ENCODE peak calls at places on chromosomes 4 and X, in six cellular contexts. One of them, this sample, is unnamed.

GRCh38 chr4:159787901-159788300 is 685.0 kb downstream of the RAPGEF2 start:
- DNase-seq in PC-9: no peak
- DNase-seq in endothelial cell of umbilical vein: no peak
- DNase-seq in mammary epithelial cell: peak; percentile 89
- DNase-seq in GM12878: no peak
- DNase-seq in HCT116: no peak
- DNase-seq in this sample: peak; percentile 60

GRCh38 chr4:118034061-118034785 is at the start of gene NDST3:
- DNase-seq in mammary epithelial cell: peak; percentile 61
- DNase-seq in PC-9: peak; percentile 58
- DNase-seq in HCT116: peak; percentile 71
- DNase-seq in endothelial cell of umbilical vein: peak; percentile 62
- DNase-seq in GM12878: no peak
- DNase-seq in this sample: peak; percentile 89

GRCh38 chr4:153497091-153497531 is 31.0 kb downstream of the TMEM131L start:
- DNase-seq in endothelial cell of umbilical vein: peak; percentile 43
- DNase-seq in PC-9: peak; percentile 73
- DNase-seq in HCT116: no peak
- DNase-seq in mammary epithelial cell: peak; percentile 84
- DNase-seq in GM12878: no peak
- DNase-seq in this sample: no peak

GRCh38 chr4:133129237-133129636 is 19.9 kb upstream of the PCDH10 start:
- DNase-seq in mammary epithelial cell: no peak
- DNase-seq in endothelial cell of umbilical vein: no peak
- DNase-seq in HCT116: no peak
- DNase-seq in GM12878: no peak
- DNase-seq in PC-9: no peak
- DNase-seq in this sample: no peak

GRCh38 chrX:118644378-118644777 is 83.0 kb upstream of the IL13RA1 start:
- DNase-seq in endothelial cell of umbilical vein: peak; percentile 59
- DNase-seq in PC-9: peak; percentile 63
- DNase-seq in HCT116: peak; percentile 40
- DNase-seq in GM12878: no peak
- DNase-seq in mammary epithelial cell: peak; percentile 23
- DNase-seq in this sample: peak; percentile 54

GRCh38 chrX:20653070-20653469 is 386.4 kb upstream of the RPS6KA3 start:
- DNase-seq in mammary epithelial cell: peak; percentile 41
- DNase-seq in GM12878: no peak
- DNase-seq in HCT116: no peak
- DNase-seq in endothelial cell of umbilical vein: no peak
- DNase-seq in PC-9: no peak
- DNase-seq in this sample: no peak

GRCh38 chr4:57291911-57292310 is 181.7 kb upstream of the IGFBP7 start:
- DNase-seq in HCT116: no peak
- DNase-seq in mammary epithelial cell: peak; percentile 61
- DNase-seq in PC-9: no peak
- DNase-seq in GM12878: no peak
- DNase-seq in endothelial cell of umbilical vein: no peak
- DNase-seq in this sample: no peak

GRCh38 chr4:120754590-120754989 is 167.9 kb downstream of the PRDM5 start:
- DNase-seq in GM12878: no peak
- DNase-seq in PC-9: no peak
- DNase-seq in mammary epithelial cell: no peak
- DNase-seq in endothelial cell of umbilical vein: no peak
- DNase-seq in HCT116: no peak
- DNase-seq in this sample: no peak

GRCh38 chr4:39568805-39569204 is 41.6 kb upstream of the UGDH start:
- DNase-seq in endothelial cell of umbilical vein: no peak
- DNase-seq in PC-9: peak; percentile 81
- DNase-seq in GM12878: peak; percentile 31
- DNase-seq in HCT116: no peak
- DNase-seq in mammary epithelial cell: peak; percentile 48
- DNase-seq in this sample: no peak

GRCh38 chr4:143352052-143352451 is 15.4 kb downstream of the GAB1 start:
- DNase-seq in PC-9: peak; percentile 75
- DNase-seq in HCT116: no peak
- DNase-seq in GM12878: no peak
- DNase-seq in endothelial cell of umbilical vein: peak; percentile 92
- DNase-seq in mammary epithelial cell: no peak
- DNase-seq in this sample: no peak

GRCh38 chrX:38108364-38108763 is 102.0 kb downstream of the SYTL5 start:
- DNase-seq in endothelial cell of umbilical vein: peak; percentile 43
- DNase-seq in HCT116: no peak
- DNase-seq in PC-9: no peak
- DNase-seq in mammary epithelial cell: no peak
- DNase-seq in GM12878: no peak
- DNase-seq in this sample: no peak

GRCh38 chrX:69014200-69014599 is 151.1 kb downstream of the PJA1 start:
- DNase-seq in HCT116: no peak
- DNase-seq in mammary epithelial cell: peak; percentile 17
- DNase-seq in GM12878: no peak
- DNase-seq in PC-9: no peak
- DNase-seq in endothelial cell of umbilical vein: no peak
- DNase-seq in this sample: no peak

GRCh38 chrX:23857935-23858334 is 49.8 kb downstream of the APOO start:
- DNase-seq in PC-9: no peak
- DNase-seq in GM12878: no peak
- DNase-seq in mammary epithelial cell: no peak
- DNase-seq in HCT116: no peak
- DNase-seq in endothelial cell of umbilical vein: no peak
- DNase-seq in this sample: no peak

GRCh38 chr4:38024203-38024504 is 64.0 kb downstream of the PTTG2 start:
- DNase-seq in GM12878: no peak
- DNase-seq in PC-9: no peak
- DNase-seq in mammary epithelial cell: no peak
- DNase-seq in HCT116: no peak
- DNase-seq in endothelial cell of umbilical vein: no peak
- DNase-seq in this sample: no peak

GRCh38 chrX:78708171-78708570 is 39.3 kb upstream of the LPAR4 start:
- DNase-seq in mammary epithelial cell: peak; percentile 10
- DNase-seq in HCT116: no peak
- DNase-seq in endothelial cell of umbilical vein: peak; percentile 33
- DNase-seq in GM12878: no peak
- DNase-seq in PC-9: no peak
- DNase-seq in this sample: peak; percentile 57

GRCh38 chr4:185995665-185996064 is 73.3 kb upstream of the TLR3 start:
- DNase-seq in PC-9: no peak
- DNase-seq in GM12878: no peak
- DNase-seq in endothelial cell of umbilical vein: no peak
- DNase-seq in HCT116: no peak
- DNase-seq in mammary epithelial cell: no peak
- DNase-seq in this sample: no peak

GRCh38 chr4:88706574-88706973 is 8.9 kb upstream of the NAP1L5 start:
- DNase-seq in GM12878: no peak
- DNase-seq in endothelial cell of umbilical vein: peak; percentile 67
- DNase-seq in mammary epithelial cell: peak; percentile 26
- DNase-seq in HCT116: no peak
- DNase-seq in PC-9: no peak
- DNase-seq in this sample: peak; percentile 69

GRCh38 chrX:102067966-102068723 is 57.3 kb upstream of the TCEAL2 start:
- DNase-seq in endothelial cell of umbilical vein: peak; percentile 17
- DNase-seq in HCT116: no peak
- DNase-seq in PC-9: no peak
- DNase-seq in GM12878: peak; percentile 1
- DNase-seq in mammary epithelial cell: peak; percentile 6
- DNase-seq in this sample: peak; percentile 43

GRCh38 chr4:168408620-168409019 is 71.7 kb downstream of the DDX60L start:
- DNase-seq in endothelial cell of umbilical vein: peak; percentile 97
- DNase-seq in mammary epithelial cell: peak; percentile 88
- DNase-seq in GM12878: no peak
- DNase-seq in HCT116: peak; percentile 27
- DNase-seq in PC-9: no peak
- DNase-seq in this sample: peak; percentile 76

GRCh38 chrX:30065226-30065625 is 150.1 kb upstream of the MAGEB2 start:
- DNase-seq in endothelial cell of umbilical vein: peak; percentile 0
- DNase-seq in GM12878: no peak
- DNase-seq in mammary epithelial cell: no peak
- DNase-seq in HCT116: no peak
- DNase-seq in PC-9: no peak
- DNase-seq in this sample: no peak

GRCh38 chr4:105060628-105061027 is 86.0 kb upstream of the TET2 start:
- DNase-seq in mammary epithelial cell: peak; percentile 61
- DNase-seq in HCT116: no peak
- DNase-seq in PC-9: no peak
- DNase-seq in endothelial cell of umbilical vein: no peak
- DNase-seq in GM12878: peak; percentile 98
- DNase-seq in this sample: no peak

GRCh38 chr4:14180983-14181601 is 553.6 kb upstream of the BOD1L1 start:
- DNase-seq in HCT116: no peak
- DNase-seq in endothelial cell of umbilical vein: peak; percentile 89
- DNase-seq in PC-9: peak; percentile 95
- DNase-seq in mammary epithelial cell: no peak
- DNase-seq in GM12878: no peak
- DNase-seq in this sample: no peak

GRCh38 chr4:8046925-8047541 is 107.4 kb upstream of the AFAP1 start:
- DNase-seq in PC-9: no peak
- DNase-seq in HCT116: no peak
- DNase-seq in mammary epithelial cell: no peak
- DNase-seq in endothelial cell of umbilical vein: no peak
- DNase-seq in GM12878: no peak
- DNase-seq in this sample: no peak

GRCh38 chrX:131792789-131793462 is 230.2 kb upstream of the STK26 start:
- DNase-seq in GM12878: peak; percentile 90
- DNase-seq in endothelial cell of umbilical vein: no peak
- DNase-seq in HCT116: no peak
- DNase-seq in PC-9: no peak
- DNase-seq in mammary epithelial cell: peak; percentile 84
- DNase-seq in this sample: peak; percentile 91

GRCh38 chr4:15778191-15778741 is at the start of gene CD38:
- DNase-seq in endothelial cell of umbilical vein: no peak
- DNase-seq in PC-9: no peak
- DNase-seq in GM12878: peak; percentile 67
- DNase-seq in mammary epithelial cell: no peak
- DNase-seq in HCT116: no peak
- DNase-seq in this sample: peak; percentile 5
- TF ChIP-seq EZH2 in endothelial cell of umbilical vein: peak; percentile 76
- TF ChIP-seq EZH2 in PC-9: no peak
- TF ChIP-seq EZH2 in GM12878: no peak
- TF ChIP-seq EZH2 in mammary epithelial cell: no peak
- TF ChIP-seq EZH2 in HCT116: no peak
- TF ChIP-seq EZH2 in this sample: no peak

GRCh38 chr4:22129454-22130075 is 181.0 kb upstream of the KCNIP4 start:
- DNase-seq in PC-9: no peak
- DNase-seq in HCT116: peak; percentile 7
- DNase-seq in GM12878: no peak
- DNase-seq in mammary epithelial cell: peak; percentile 41
- DNase-seq in endothelial cell of umbilical vein: no peak
- DNase-seq in this sample: peak; percentile 37
- TF ChIP-seq CTCF in PC-9: peak; percentile 64
- TF ChIP-seq CTCF in HCT116: peak; percentile 66
- TF ChIP-seq CTCF in GM12878: peak; percentile 14
- TF ChIP-seq CTCF in mammary epithelial cell: peak; percentile 82
- TF ChIP-seq CTCF in endothelial cell of umbilical vein: peak; percentile 8
- TF ChIP-seq CTCF in this sample: peak; percentile 56

GRCh38 chr4:173506780-173507211 is 23.2 kb downstream of the HAND2 start:
- DNase-seq in endothelial cell of umbilical vein: no peak
- DNase-seq in mammary epithelial cell: no peak
- DNase-seq in PC-9: no peak
- DNase-seq in HCT116: no peak
- DNase-seq in GM12878: no peak
- DNase-seq in this sample: no peak
- TF ChIP-seq EZH2 in endothelial cell of umbilical vein: peak; percentile 91
- TF ChIP-seq EZH2 in mammary epithelial cell: no peak
- TF ChIP-seq EZH2 in PC-9: no peak
- TF ChIP-seq EZH2 in HCT116: no peak
- TF ChIP-seq EZH2 in GM12878: no peak
- TF ChIP-seq EZH2 in this sample: no peak

GRCh38 chr4:108620101-108620932 is at the start of gene RPL34:
- DNase-seq in GM12878: peak; percentile 98
- DNase-seq in endothelial cell of umbilical vein: peak; percentile 99
- DNase-seq in HCT116: peak; percentile 97
- DNase-seq in mammary epithelial cell: peak; percentile 96
- DNase-seq in PC-9: peak; percentile 87
- DNase-seq in this sample: peak; percentile 99
- TF ChIP-seq CTCF in GM12878: no peak
- TF ChIP-seq CTCF in endothelial cell of umbilical vein: no peak
- TF ChIP-seq CTCF in HCT116: no peak
- TF ChIP-seq CTCF in mammary epithelial cell: no peak
- TF ChIP-seq CTCF in PC-9: no peak
- TF ChIP-seq CTCF in this sample: no peak

DNA sequence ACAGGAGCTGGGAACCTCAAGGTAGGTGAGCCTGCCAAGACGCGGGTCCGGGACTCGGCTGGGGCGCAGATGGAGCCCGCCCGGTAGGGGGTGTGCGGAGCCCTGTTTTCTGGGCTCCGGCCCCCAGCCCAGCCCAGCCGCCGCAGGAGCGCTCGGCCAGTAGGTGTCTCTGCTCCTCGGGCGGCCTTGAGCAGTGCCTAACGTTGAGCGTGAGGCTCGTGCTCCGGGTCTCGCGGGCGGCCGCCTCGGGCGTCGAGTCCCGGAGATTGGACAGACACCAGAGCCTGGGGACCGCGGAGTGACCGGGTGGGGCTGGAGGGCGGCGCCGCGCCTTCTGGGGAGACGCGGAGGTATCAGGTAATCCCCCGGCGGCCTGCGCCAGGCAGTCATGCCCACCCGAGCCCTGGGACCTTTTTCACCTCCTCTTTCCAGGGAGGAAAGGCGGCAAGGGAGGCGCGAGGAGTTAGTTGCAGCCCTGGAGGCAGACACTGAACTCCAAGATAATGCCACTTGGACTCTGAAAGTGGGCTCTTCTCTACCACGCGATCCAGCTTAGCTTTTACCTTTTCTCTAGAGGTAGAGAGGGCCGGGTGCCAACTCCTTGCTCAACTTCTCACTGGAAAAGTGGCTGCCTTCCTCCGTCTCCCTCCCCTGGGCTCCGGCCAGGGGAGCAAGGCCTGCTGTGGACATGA is 14.5 kb upstream of the FGG start:
- DNase-seq in GM12878: no peak
- DNase-seq in HCT116: peak; percentile 63
- DNase-seq in PC-9: no peak
- DNase-seq in endothelial cell of umbilical vein: peak; percentile 46
- DNase-seq in mammary epithelial cell: peak; percentile 65
- DNase-seq in this sample: peak; percentile 69
- TF ChIP-seq EZH2 in GM12878: no peak
- TF ChIP-seq EZH2 in HCT116: no peak
- TF ChIP-seq EZH2 in PC-9: no peak
- TF ChIP-seq EZH2 in endothelial cell of umbilical vein: no peak
- TF ChIP-seq EZH2 in mammary epithelial cell: no peak
- TF ChIP-seq EZH2 in this sample: no peak

DNA sequence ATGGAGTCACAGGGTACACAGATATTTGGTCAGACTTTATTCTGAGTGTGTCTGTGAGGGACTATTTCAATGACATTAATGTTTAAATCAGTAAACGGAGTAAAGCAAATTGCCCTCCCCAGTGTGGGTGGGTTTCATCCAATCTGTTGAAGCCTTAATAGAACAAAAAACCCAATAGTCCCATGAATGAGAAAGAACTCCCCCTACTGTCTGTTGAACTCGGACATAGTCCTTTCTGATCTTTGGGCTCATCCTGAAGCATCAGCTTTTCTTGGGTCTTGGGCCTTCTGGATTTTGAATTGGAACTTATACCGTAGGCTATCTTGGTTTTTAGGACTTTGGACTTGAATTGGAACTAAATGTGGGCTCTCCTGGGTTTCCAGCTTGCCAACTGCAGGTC is 193.6 kb downstream of the COX7B2 start:
- DNase-seq in mammary epithelial cell: no peak
- DNase-seq in HCT116: no peak
- DNase-seq in PC-9: no peak
- DNase-seq in endothelial cell of umbilical vein: no peak
- DNase-seq in GM12878: no peak
- DNase-seq in this sample: no peak
- TF ChIP-seq CTCF in mammary epithelial cell: no peak
- TF ChIP-seq CTCF in HCT116: no peak
- TF ChIP-seq CTCF in PC-9: no peak
- TF ChIP-seq CTCF in endothelial cell of umbilical vein: no peak
- TF ChIP-seq CTCF in GM12878: no peak
- TF ChIP-seq CTCF in this sample: no peak

GRCh38 chr4:23091674-23092073 is 398.9 kb downstream of the GBA3 start:
- DNase-seq in HCT116: no peak
- DNase-seq in GM12878: no peak
- DNase-seq in mammary epithelial cell: no peak
- DNase-seq in endothelial cell of umbilical vein: no peak
- DNase-seq in PC-9: no peak
- DNase-seq in this sample: no peak
- TF ChIP-seq EZH2 in HCT116: no peak
- TF ChIP-seq EZH2 in GM12878: no peak
- TF ChIP-seq EZH2 in mammary epithelial cell: no peak
- TF ChIP-seq EZH2 in endothelial cell of umbilical vein: no peak
- TF ChIP-seq EZH2 in PC-9: no peak
- TF ChIP-seq EZH2 in this sample: no peak